ENCODE peak calls at places on chromosomes 7 and 10, in five cellular contexts. D, M, K, J and N are unnamed samples.

GRCh38 chr7:114439581-114439980 is 25.0 kb downstream of the FOXP2 start:
- DNase-seq in D (no peak), M (no peak), K (no peak), J (no peak), N (no peak)

GRCh38 chr10:11639861-11640764 is 28.7 kb upstream of the USP6NL start:
- DNase-seq in D (peak; percentile 96), K (no peak), J (no peak), M (no peak), N (peak; percentile 57)

GRCh38 chr10:113094114-113094486 is 144.1 kb downstream of the TCF7L2 start:
- DNase-seq in M (no peak), D (no peak), J (no peak), K (no peak), N (no peak)

GRCh38 chr7:2521952-2522591 is 2.5 kb downstream of the LFNG start:
- DNase-seq in M (no peak), J (peak; percentile 72), D (no peak), K (no peak), N (no peak)

GRCh38 chr7:18337023-18337422 is 158.5 kb upstream of the HDAC9 start:
- DNase-seq in J (no peak), D (no peak), M (no peak), K (no peak), N (no peak)

GRCh38 chr7:10934292-10934691 is 39.4 kb upstream of the PHF14 start:
- DNase-seq in K (no peak), M (no peak), J (no peak), D (no peak), N (no peak)

GRCh38 chr7:51965454-51965853 is 648.8 kb upstream of the COBL start:
- DNase-seq in K (no peak), D (no peak), M (no peak), J (no peak), N (no peak)

GRCh38 chr10:97574374-97575100 is 2.0 kb downstream of the ANKRD2 start:
- DNase-seq in M (no peak), K (peak; percentile 91), D (peak; percentile 74), J (peak; percentile 52), N (peak; percentile 91)

GRCh38 chr10:96789571-96790108 is 42.5 kb upstream of the LCOR start:
- DNase-seq in J (no peak), D (no peak), M (no peak), K (no peak), N (no peak)

GRCh38 chr7:46960974-46961373 is 620.9 kb downstream of the TNS3 start:
- DNase-seq in K (no peak), D (no peak), M (no peak), J (no peak), N (no peak)
- H3K9me3 ChIP-seq in K (peaks cover 32% of the 10 kb centered on the region), D (peaks cover 25% of the 10 kb centered on the region), M (no peaks in the 10 kb centered on the region), J (peaks cover 21% of the 10 kb centered on the region), N (no peaks in the 10 kb centered on the region)

GRCh38 chr10:91096263-91096662 is 124.2 kb upstream of the PCGF5 start:
- DNase-seq in M (no peak), D (no peak), K (no peak), J (no peak), N (no peak)
- TF ChIP-seq CTCF in M (no peak), D (no peak), K (no peak), J (no peak), N (no peak)

DNA sequence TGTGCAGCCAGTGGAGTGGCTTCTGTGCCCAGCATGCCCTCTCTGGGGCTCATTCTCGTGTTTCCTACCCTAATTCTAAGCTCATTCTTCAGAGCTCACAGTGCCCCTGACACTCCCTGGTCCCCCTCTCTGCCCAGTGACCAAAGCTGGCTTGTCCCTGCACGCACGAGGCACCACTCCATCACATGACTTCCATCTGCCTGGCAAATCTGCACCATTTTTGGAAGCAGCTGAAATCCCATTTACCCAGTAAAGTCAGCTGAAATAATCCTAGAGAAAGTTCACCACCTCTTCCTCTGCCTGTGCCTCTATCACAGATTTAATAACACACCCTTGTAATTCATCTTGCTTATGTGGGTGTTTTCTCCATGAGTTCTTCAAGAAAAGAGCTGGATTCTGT is 616.9 kb downstream of the PTPRN2 start:
- DNase-seq in K (no peak), D (no peak), M (no peak), J (no peak), N (no peak)
- H3K9me3 ChIP-seq in K (no peaks in the 10 kb centered on the region), D (peaks cover 13% of the 10 kb centered on the region), M (no peaks in the 10 kb centered on the region), J (peaks cover 10% of the 10 kb centered on the region), N (no peaks in the 10 kb centered on the region)

DNA sequence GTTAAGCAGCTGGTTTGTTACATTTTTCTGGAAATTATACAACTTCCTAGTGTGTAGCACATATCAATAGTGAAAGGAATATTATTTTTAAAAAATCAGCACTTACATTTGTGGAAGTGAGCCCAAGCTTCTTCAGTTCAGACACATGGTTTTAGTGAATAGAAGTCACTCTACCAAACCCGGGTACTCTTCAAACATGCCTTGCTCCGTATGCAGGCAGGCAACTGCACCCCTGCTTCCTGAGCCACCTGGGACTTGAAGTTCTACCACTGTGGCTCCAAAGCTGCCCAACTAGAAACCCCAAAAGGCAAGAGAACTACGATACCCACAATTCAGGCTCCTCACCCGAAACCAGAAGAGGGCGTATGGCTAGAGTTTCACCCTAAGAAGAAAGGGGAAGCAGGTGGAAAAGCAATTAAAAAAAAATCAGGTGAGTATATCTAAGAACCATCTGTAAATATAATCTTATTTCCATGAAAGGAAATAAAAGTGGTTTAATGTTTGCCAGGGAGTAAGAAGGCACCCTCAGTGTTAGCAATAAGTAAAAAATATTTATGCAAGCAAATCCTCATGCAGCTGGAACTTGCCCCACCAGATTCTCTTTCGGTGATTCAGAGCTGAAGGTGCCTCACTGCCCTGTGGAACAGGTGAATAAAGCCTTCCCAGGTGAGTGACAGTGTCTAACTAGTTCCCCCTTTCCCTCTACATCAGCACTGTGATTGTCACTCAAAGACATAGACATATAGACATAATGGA is at the start of gene MACC1:
- DNase-seq in K (peak; percentile 29), J (peak; percentile 84), M (no peak), D (no peak), N (no peak)
- TF ChIP-seq CTCF in K (no peak), J (peak; percentile 37), M (no peak), D (no peak), N (peak; percentile 9)

GRCh38 chr10:25017661-25018060 is 1.2 kb downstream of the THNSL1 start:
- DNase-seq in M (no peak), J (no peak), K (no peak), D (no peak), N (no peak)

GRCh38 chr10:25017247-25017590 is 807 bp downstream of the THNSL1 start:
- DNase-seq in M (peak; percentile 23), J (peak; percentile 24), K (no peak), D (no peak), N (no peak)

GRCh38 chr10:25015927-25016348 is at the start of gene ENKUR:
- DNase-seq in D (peak; percentile 84), J (peak; percentile 94), M (peak; percentile 98), K (peak; percentile 94), N (peak; percentile 94)

GRCh38 chr10:25016349-25017246 is at the start of gene THNSL1:
- DNase-seq in D (peak; percentile 97), M (peak; percentile 98), K (peak; percentile 99), J (peak; percentile 98), N (peak; percentile 99)

GRCh38 chr10:25014579-25014978 is 1.4 kb downstream of the ENKUR start:
- DNase-seq in J (no peak), D (no peak), K (no peak), M (no peak), N (no peak)
- H3K9me3 ChIP-seq in J (no peaks in the 10 kb centered on the region), D (no peaks in the 10 kb centered on the region), K (no peaks in the 10 kb centered on the region), M (no peaks in the 10 kb centered on the region), N (no peaks in the 10 kb centered on the region)

DNA sequence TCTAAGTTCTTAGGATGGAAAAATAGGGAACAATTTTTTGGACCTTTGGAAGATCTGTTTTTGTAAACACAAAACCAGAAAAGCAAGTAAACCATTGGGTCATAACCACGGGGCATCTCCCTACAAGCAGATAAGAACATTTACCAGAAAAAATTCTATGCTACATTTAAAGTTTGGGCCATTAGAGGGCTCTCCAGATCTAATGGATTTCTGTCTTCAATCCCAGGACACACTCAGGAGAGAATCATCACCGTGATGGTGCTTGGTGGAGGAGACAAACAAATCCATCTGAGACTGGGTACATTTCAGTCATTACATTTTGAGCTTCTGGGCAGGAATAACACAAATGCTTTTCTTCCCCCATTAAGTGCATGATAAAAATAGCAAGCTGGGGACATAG is 178.4 kb upstream of the TARP start:
- DNase-seq in J (no peak), D (peak; percentile 1), M (no peak), K (no peak), N (no peak)
- TF ChIP-seq CTCF in J (peak; percentile 14), D (peak; percentile 22), M (no peak), K (no peak), N (peak; percentile 25)

GRCh38 chr10:100067466-100067865 is 14.2 kb downstream of the CPN1 start:
- DNase-seq in M (no peak), K (no peak), D (no peak), J (no peak), N (no peak)

GRCh38 chr10:100065084-100065660 is 16.5 kb downstream of the CPN1 start:
- DNase-seq in K (no peak), D (no peak), J (no peak), M (no peak), N (no peak)
- H3K9me3 ChIP-seq in K (no peaks in the 10 kb centered on the region), D (no peaks in the 10 kb centered on the region), J (no peaks in the 10 kb centered on the region), M (no peaks in the 10 kb centered on the region), N (no peaks in the 10 kb centered on the region)

DNA sequence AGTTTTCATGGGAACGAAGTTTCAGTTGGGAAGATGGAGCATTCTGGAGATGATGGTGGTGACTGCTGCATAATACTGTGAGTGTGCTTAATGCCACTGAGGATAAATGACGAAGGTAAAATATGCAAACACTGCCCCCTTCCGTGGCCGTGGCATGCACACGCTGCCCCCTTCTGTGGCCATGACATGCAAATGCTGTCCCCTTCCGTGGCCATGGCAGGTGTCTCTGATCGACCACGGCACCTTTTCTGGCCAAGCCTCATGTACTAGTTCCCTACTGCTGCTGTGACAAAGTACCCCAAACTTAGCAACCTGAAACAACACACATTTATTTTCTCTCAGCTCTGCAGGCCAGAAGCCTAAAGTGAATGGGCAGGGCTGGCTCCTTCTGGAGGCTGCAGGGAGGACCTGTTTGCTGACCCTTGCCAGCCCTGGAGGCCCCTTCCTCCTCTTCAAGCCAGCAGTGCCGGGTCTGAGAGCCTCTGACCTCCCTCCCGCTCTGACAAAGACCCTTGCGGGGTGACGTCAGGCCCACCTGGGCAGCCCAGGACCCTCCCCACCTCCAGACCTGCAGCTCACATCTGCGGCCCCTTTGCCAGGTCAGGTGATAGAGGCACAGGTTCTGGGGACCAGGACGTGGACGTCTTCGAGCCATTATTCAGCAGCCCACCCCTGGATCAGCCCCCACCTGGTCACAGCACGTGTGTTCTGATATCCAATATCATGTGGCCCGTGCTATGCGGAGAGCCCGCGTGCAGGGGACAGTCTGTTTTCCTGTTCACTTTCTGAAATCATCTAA is 82.0 kb downstream of the MICALL2 start:
- DNase-seq in D (no peak), M (no peak), J (no peak), K (no peak), N (no peak)
- TF ChIP-seq CTCF in D (peak; percentile 49), M (no peak), J (no peak), K (no peak), N (no peak)